ENCODE peak calls at places on chromosomes 1 and 21, in seven cellular contexts. One of them, this sample, is unnamed. For H3K4me1, the result is how much of the 10 kb centered on the place peaks cover.

GRCh38 chr1:6330410-6330827 is 63.1 kb downstream of the ACOT7 start:
- DNase-seq in thoracic aorta: no peak
- DNase-seq in CD8-positive, alpha-beta memory T cell: no peak
- DNase-seq in endothelial cell of umbilical vein: no peak
- DNase-seq in neural progenitor cell: no peak
- DNase-seq in fibroblast of lung: peak
- DNase-seq in CD4-positive, CD25-positive, alpha-beta regulatory T cell: no peak
- DNase-seq in this sample: no peak

GRCh38 chr1:241077386-241078147 is 279.4 kb downstream of the RGS7 start:
- DNase-seq in thoracic aorta: no peak
- DNase-seq in CD8-positive, alpha-beta memory T cell: no peak
- DNase-seq in endothelial cell of umbilical vein: no peak
- DNase-seq in neural progenitor cell: peak
- DNase-seq in fibroblast of lung: no peak
- DNase-seq in CD4-positive, CD25-positive, alpha-beta regulatory T cell: no peak
- DNase-seq in this sample: no peak

GRCh38 chr1:26574018-26574417 is 44.5 kb downstream of the RPS6KA1 start:
- DNase-seq in thoracic aorta: no peak
- DNase-seq in CD8-positive, alpha-beta memory T cell: no peak
- DNase-seq in endothelial cell of umbilical vein: no peak
- DNase-seq in neural progenitor cell: no peak
- DNase-seq in fibroblast of lung: no peak
- DNase-seq in CD4-positive, CD25-positive, alpha-beta regulatory T cell: no peak
- DNase-seq in this sample: no peak

GRCh38 chr1:41098657-41099207 is 77.2 kb upstream of the SLFNL1 start:
- DNase-seq in thoracic aorta: no peak
- DNase-seq in CD8-positive, alpha-beta memory T cell: no peak
- DNase-seq in endothelial cell of umbilical vein: no peak
- DNase-seq in neural progenitor cell: no peak
- DNase-seq in fibroblast of lung: no peak
- DNase-seq in CD4-positive, CD25-positive, alpha-beta regulatory T cell: no peak
- DNase-seq in this sample: no peak

GRCh38 chr1:196260267-196260666 is 348.0 kb downstream of the KCNT2 start:
- DNase-seq in thoracic aorta: no peak
- DNase-seq in CD8-positive, alpha-beta memory T cell: no peak
- DNase-seq in endothelial cell of umbilical vein: no peak
- DNase-seq in neural progenitor cell: no peak
- DNase-seq in fibroblast of lung: no peak
- DNase-seq in CD4-positive, CD25-positive, alpha-beta regulatory T cell: no peak
- DNase-seq in this sample: no peak

GRCh38 chr1:119689511-119689910 is 22.2 kb upstream of the PHGDH start:
- DNase-seq in thoracic aorta: no peak
- DNase-seq in CD8-positive, alpha-beta memory T cell: no peak
- DNase-seq in endothelial cell of umbilical vein: no peak
- DNase-seq in neural progenitor cell: peak
- DNase-seq in fibroblast of lung: no peak
- DNase-seq in CD4-positive, CD25-positive, alpha-beta regulatory T cell: no peak
- DNase-seq in this sample: no peak

GRCh38 chr1:244460195-244460594 is 878 bp upstream of the CATSPERE start:
- DNase-seq in thoracic aorta: no peak
- DNase-seq in CD8-positive, alpha-beta memory T cell: no peak
- DNase-seq in endothelial cell of umbilical vein: no peak
- DNase-seq in neural progenitor cell: no peak
- DNase-seq in fibroblast of lung: no peak
- DNase-seq in CD4-positive, CD25-positive, alpha-beta regulatory T cell: peak
- DNase-seq in this sample: no peak

GRCh38 chr1:56819393-56819899 is at the start of gene FYB2:
- DNase-seq in thoracic aorta: no peak
- DNase-seq in CD8-positive, alpha-beta memory T cell: no peak
- DNase-seq in endothelial cell of umbilical vein: no peak
- DNase-seq in neural progenitor cell: peak
- DNase-seq in fibroblast of lung: no peak
- DNase-seq in CD4-positive, CD25-positive, alpha-beta regulatory T cell: no peak
- DNase-seq in this sample: no peak

GRCh38 chr1:33370827-33371226 is 49.9 kb upstream of the A3GALT2 start:
- DNase-seq in thoracic aorta: no peak
- DNase-seq in CD8-positive, alpha-beta memory T cell: no peak
- DNase-seq in endothelial cell of umbilical vein: no peak
- DNase-seq in neural progenitor cell: no peak
- DNase-seq in fibroblast of lung: no peak
- DNase-seq in CD4-positive, CD25-positive, alpha-beta regulatory T cell: no peak
- DNase-seq in this sample: no peak

GRCh38 chr1:214581785-214582184 is 21.2 kb upstream of the CENPF start:
- DNase-seq in thoracic aorta: no peak
- DNase-seq in CD8-positive, alpha-beta memory T cell: no peak
- DNase-seq in endothelial cell of umbilical vein: peak
- DNase-seq in neural progenitor cell: no peak
- DNase-seq in fibroblast of lung: peak
- DNase-seq in CD4-positive, CD25-positive, alpha-beta regulatory T cell: no peak
- DNase-seq in this sample: no peak

GRCh38 chr1:59389847-59390246 is 93.0 kb downstream of the FGGY start:
- DNase-seq in thoracic aorta: no peak
- DNase-seq in CD8-positive, alpha-beta memory T cell: no peak
- DNase-seq in endothelial cell of umbilical vein: no peak
- DNase-seq in neural progenitor cell: no peak
- DNase-seq in fibroblast of lung: no peak
- DNase-seq in CD4-positive, CD25-positive, alpha-beta regulatory T cell: peak
- DNase-seq in this sample: no peak

GRCh38 chr1:110259770-110260169 is 49.7 kb downstream of the KCNC4 start:
- DNase-seq in thoracic aorta: no peak
- DNase-seq in CD8-positive, alpha-beta memory T cell: no peak
- DNase-seq in endothelial cell of umbilical vein: no peak
- DNase-seq in neural progenitor cell: no peak
- DNase-seq in fibroblast of lung: no peak
- DNase-seq in CD4-positive, CD25-positive, alpha-beta regulatory T cell: no peak
- DNase-seq in this sample: no peak

GRCh38 chr21:29347274-29347681 is 48.6 kb downstream of the BACH1 start:
- DNase-seq in thoracic aorta: no peak
- DNase-seq in CD8-positive, alpha-beta memory T cell: no peak
- DNase-seq in endothelial cell of umbilical vein: no peak
- DNase-seq in neural progenitor cell: no peak
- DNase-seq in fibroblast of lung: peak
- DNase-seq in CD4-positive, CD25-positive, alpha-beta regulatory T cell: no peak
- DNase-seq in this sample: no peak

GRCh38 chr1:224203243-224204016 is 20.4 kb downstream of the DEGS1 start:
- DNase-seq in thoracic aorta: no peak
- DNase-seq in CD8-positive, alpha-beta memory T cell: no peak
- DNase-seq in endothelial cell of umbilical vein: no peak
- DNase-seq in neural progenitor cell: peak
- DNase-seq in fibroblast of lung: peak
- DNase-seq in CD4-positive, CD25-positive, alpha-beta regulatory T cell: no peak
- DNase-seq in this sample: no peak

GRCh38 chr1:78676347-78676982 is 26.8 kb downstream of the IFI44 start:
- DNase-seq in thoracic aorta: peak
- DNase-seq in CD8-positive, alpha-beta memory T cell: peak
- DNase-seq in endothelial cell of umbilical vein: peak
- DNase-seq in neural progenitor cell: peak
- DNase-seq in fibroblast of lung: peak
- DNase-seq in CD4-positive, CD25-positive, alpha-beta regulatory T cell: peak
- DNase-seq in this sample: peak

GRCh38 chr1:154502066-154502741 is at the start of the genes SHE and TDRD10:
- DNase-seq in thoracic aorta: no peak
- DNase-seq in CD8-positive, alpha-beta memory T cell: no peak
- DNase-seq in endothelial cell of umbilical vein: peak
- DNase-seq in neural progenitor cell: peak
- DNase-seq in fibroblast of lung: no peak
- DNase-seq in CD4-positive, CD25-positive, alpha-beta regulatory T cell: no peak
- DNase-seq in this sample: no peak

GRCh38 chr1:22472596-22472995 is 20.9 kb downstream of the ZBTB40 start:
- DNase-seq in thoracic aorta: no peak
- DNase-seq in CD8-positive, alpha-beta memory T cell: no peak
- DNase-seq in endothelial cell of umbilical vein: no peak
- DNase-seq in neural progenitor cell: no peak
- DNase-seq in fibroblast of lung: no peak
- DNase-seq in CD4-positive, CD25-positive, alpha-beta regulatory T cell: no peak
- DNase-seq in this sample: no peak

GRCh38 chr1:49225464-49225863 is 448.8 kb upstream of the BEND5 start:
- DNase-seq in thoracic aorta: no peak
- DNase-seq in CD8-positive, alpha-beta memory T cell: no peak
- DNase-seq in endothelial cell of umbilical vein: no peak
- DNase-seq in neural progenitor cell: no peak
- DNase-seq in fibroblast of lung: no peak
- DNase-seq in CD4-positive, CD25-positive, alpha-beta regulatory T cell: no peak
- DNase-seq in this sample: no peak

GRCh38 chr1:92961896-92962752 is 862 bp upstream of the DIPK1A start:
- DNase-seq in thoracic aorta: no peak
- DNase-seq in CD8-positive, alpha-beta memory T cell: peak
- DNase-seq in endothelial cell of umbilical vein: peak
- DNase-seq in neural progenitor cell: peak
- DNase-seq in fibroblast of lung: peak
- DNase-seq in CD4-positive, CD25-positive, alpha-beta regulatory T cell: peak
- DNase-seq in this sample: peak

GRCh38 chr1:41925712-41926111 is 7.0 kb upstream of the HIVEP3 start:
- DNase-seq in thoracic aorta: no peak
- DNase-seq in CD8-positive, alpha-beta memory T cell: no peak
- DNase-seq in endothelial cell of umbilical vein: no peak
- DNase-seq in neural progenitor cell: no peak
- DNase-seq in fibroblast of lung: peak
- DNase-seq in CD4-positive, CD25-positive, alpha-beta regulatory T cell: no peak
- DNase-seq in this sample: no peak

GRCh38 chr1:186540521-186540920 is 79.6 kb upstream of the PDC start:
- DNase-seq in thoracic aorta: no peak
- DNase-seq in CD8-positive, alpha-beta memory T cell: no peak
- DNase-seq in endothelial cell of umbilical vein: no peak
- DNase-seq in neural progenitor cell: no peak
- DNase-seq in fibroblast of lung: no peak
- DNase-seq in CD4-positive, CD25-positive, alpha-beta regulatory T cell: no peak
- DNase-seq in this sample: no peak

GRCh38 chr21:18340387-18340942 is 63.1 kb downstream of the TMPRSS15 start:
- DNase-seq in thoracic aorta: no peak
- DNase-seq in CD8-positive, alpha-beta memory T cell: no peak
- DNase-seq in endothelial cell of umbilical vein: no peak
- DNase-seq in neural progenitor cell: no peak
- DNase-seq in fibroblast of lung: peak
- DNase-seq in CD4-positive, CD25-positive, alpha-beta regulatory T cell: no peak
- DNase-seq in this sample: no peak

GRCh38 chr1:113519561-113519960 is 129.2 kb downstream of the MAGI3 start:
- DNase-seq in thoracic aorta: no peak
- DNase-seq in CD8-positive, alpha-beta memory T cell: no peak
- DNase-seq in endothelial cell of umbilical vein: no peak
- DNase-seq in neural progenitor cell: no peak
- DNase-seq in fibroblast of lung: peak
- DNase-seq in CD4-positive, CD25-positive, alpha-beta regulatory T cell: no peak
- DNase-seq in this sample: no peak

DNA sequence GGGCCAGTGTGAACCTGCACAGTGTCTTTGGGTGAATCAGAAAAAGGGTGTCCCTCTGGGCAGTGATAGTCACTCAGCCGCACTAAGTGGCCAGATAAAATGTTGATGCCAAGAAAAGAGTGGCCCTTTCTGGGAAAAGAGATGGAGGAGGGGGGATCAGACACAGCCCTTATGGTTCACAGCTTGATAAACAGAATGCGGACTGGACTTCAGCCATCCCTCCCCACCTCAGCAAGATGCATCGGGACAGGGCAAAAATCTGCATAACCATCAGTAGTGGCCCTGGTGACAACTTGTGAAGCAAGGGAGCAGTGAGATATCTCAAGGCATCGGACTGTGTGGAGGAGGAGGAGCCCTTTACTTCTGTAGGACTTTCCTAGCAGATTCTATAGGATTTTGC is 353.8 kb upstream of the PLXNA2 start:
- DNase-seq in thoracic aorta: no peak
- DNase-seq in CD8-positive, alpha-beta memory T cell: no peak
- DNase-seq in endothelial cell of umbilical vein: no peak
- DNase-seq in neural progenitor cell: no peak
- DNase-seq in fibroblast of lung: no peak
- DNase-seq in CD4-positive, CD25-positive, alpha-beta regulatory T cell: no peak
- DNase-seq in this sample: no peak
- H3K27ac ChIP-seq in thoracic aorta: no peak
- H3K27ac ChIP-seq in CD8-positive, alpha-beta memory T cell: no peak
- H3K27ac ChIP-seq in endothelial cell of umbilical vein: no peak
- H3K27ac ChIP-seq in neural progenitor cell: no peak
- H3K27ac ChIP-seq in fibroblast of lung: no peak
- H3K27ac ChIP-seq in CD4-positive, CD25-positive, alpha-beta regulatory T cell: no peak
- H3K27ac ChIP-seq in this sample: no peak

GRCh38 chr1:38396606-38397005 is 350.0 kb upstream of the POU3F1 start:
- DNase-seq in thoracic aorta: no peak
- DNase-seq in CD8-positive, alpha-beta memory T cell: no peak
- DNase-seq in endothelial cell of umbilical vein: no peak
- DNase-seq in neural progenitor cell: no peak
- DNase-seq in fibroblast of lung: no peak
- DNase-seq in CD4-positive, CD25-positive, alpha-beta regulatory T cell: no peak
- DNase-seq in this sample: no peak

GRCh38 chr1:38403667-38404066 is 357.1 kb upstream of the POU3F1 start:
- DNase-seq in thoracic aorta: no peak
- DNase-seq in CD8-positive, alpha-beta memory T cell: no peak
- DNase-seq in endothelial cell of umbilical vein: no peak
- DNase-seq in neural progenitor cell: no peak
- DNase-seq in fibroblast of lung: no peak
- DNase-seq in CD4-positive, CD25-positive, alpha-beta regulatory T cell: no peak
- DNase-seq in this sample: no peak

GRCh38 chr1:38402230-38402815 is 355.7 kb upstream of the POU3F1 start:
- DNase-seq in thoracic aorta: no peak
- DNase-seq in CD8-positive, alpha-beta memory T cell: no peak
- DNase-seq in endothelial cell of umbilical vein: no peak
- DNase-seq in neural progenitor cell: no peak
- DNase-seq in fibroblast of lung: no peak
- DNase-seq in CD4-positive, CD25-positive, alpha-beta regulatory T cell: no peak
- DNase-seq in this sample: no peak
- H3K4me1 ChIP-seq in thoracic aorta: under half
- H3K4me1 ChIP-seq in CD8-positive, alpha-beta memory T cell: under half
- H3K4me1 ChIP-seq in endothelial cell of umbilical vein: under half
- H3K4me1 ChIP-seq in neural progenitor cell: under half
- H3K4me1 ChIP-seq in fibroblast of lung: under half
- H3K4me1 ChIP-seq in CD4-positive, CD25-positive, alpha-beta regulatory T cell: under half
- H3K4me1 ChIP-seq in this sample: under half

DNA sequence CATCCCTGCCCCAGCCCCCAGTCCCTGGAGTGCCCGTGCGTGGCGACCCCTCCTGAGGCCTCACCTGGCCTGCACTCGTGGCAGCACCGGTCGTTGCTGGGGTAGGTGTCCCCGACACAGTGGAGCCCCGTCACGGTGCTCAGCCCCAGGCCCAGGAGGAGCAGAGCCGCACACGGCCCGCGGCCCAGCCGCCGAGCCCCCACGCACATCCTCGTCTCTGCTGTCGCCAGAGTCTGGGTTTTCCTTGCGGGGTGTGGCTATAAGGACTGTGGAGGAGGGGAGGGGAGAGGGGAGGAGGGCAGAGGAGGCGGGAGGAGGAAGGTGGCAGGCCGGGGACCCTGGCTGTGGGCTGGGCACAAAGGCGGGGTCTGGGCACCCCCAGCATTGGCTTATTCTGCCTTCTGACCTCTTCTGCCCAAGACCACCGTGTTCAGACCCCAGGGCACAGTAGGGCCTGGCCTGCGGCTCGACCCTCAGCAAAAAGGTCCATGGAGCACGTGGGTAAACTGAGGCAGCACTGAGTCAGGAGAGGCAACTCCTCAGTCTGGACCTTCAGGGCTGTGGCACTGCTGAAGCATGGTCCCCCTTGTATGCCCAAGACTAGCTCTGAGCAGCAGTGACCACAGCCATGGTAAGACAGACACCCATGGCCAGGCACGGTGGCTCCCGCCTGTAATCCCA is at the start of gene TNFRSF4:
- DNase-seq in thoracic aorta: no peak
- DNase-seq in CD8-positive, alpha-beta memory T cell: no peak
- DNase-seq in endothelial cell of umbilical vein: no peak
- DNase-seq in neural progenitor cell: no peak
- DNase-seq in fibroblast of lung: no peak
- DNase-seq in CD4-positive, CD25-positive, alpha-beta regulatory T cell: no peak
- DNase-seq in this sample: no peak
- H3K4me3 ChIP-seq in thoracic aorta: peak
- H3K4me3 ChIP-seq in CD8-positive, alpha-beta memory T cell: peak
- H3K4me3 ChIP-seq in endothelial cell of umbilical vein: no peak
- H3K4me3 ChIP-seq in neural progenitor cell: no peak
- H3K4me3 ChIP-seq in fibroblast of lung: no peak
- H3K4me3 ChIP-seq in CD4-positive, CD25-positive, alpha-beta regulatory T cell: peak
- H3K4me3 ChIP-seq in this sample: peak

GRCh38 chr1:37692078-37692833 is at the start of gene CDCA8:
- DNase-seq in thoracic aorta: peak
- DNase-seq in CD8-positive, alpha-beta memory T cell: peak
- DNase-seq in endothelial cell of umbilical vein: peak
- DNase-seq in neural progenitor cell: peak
- DNase-seq in fibroblast of lung: peak
- DNase-seq in CD4-positive, CD25-positive, alpha-beta regulatory T cell: peak
- DNase-seq in this sample: peak
- H3K27ac ChIP-seq in thoracic aorta: peak
- H3K27ac ChIP-seq in CD8-positive, alpha-beta memory T cell: peak
- H3K27ac ChIP-seq in endothelial cell of umbilical vein: peak
- H3K27ac ChIP-seq in neural progenitor cell: no peak
- H3K27ac ChIP-seq in fibroblast of lung: peak
- H3K27ac ChIP-seq in CD4-positive, CD25-positive, alpha-beta regulatory T cell: peak
- H3K27ac ChIP-seq in this sample: peak